ENCODE peak calls at places on chromosomes 5 and 9, in seven cellular contexts. One of them, this sample, is unnamed.
A peak's percentile ranks its signal among the peaks of the same experiment; 100 is the strongest.

GRCh38 chr5:10636363-10637142 is 72.7 kb downstream of the ANKRD33B start:
- DNase-seq in GM23338: no peak
- DNase-seq in adipocyte: no peak
- DNase-seq in Peyer's patch: no peak
- DNase-seq in neural progenitor cell: no peak
- DNase-seq in heart left ventricle: no peak
- DNase-seq in body of pancreas: no peak
- DNase-seq in this sample: no peak

GRCh38 chr9:7073679-7074078 is 315.9 kb downstream of the KDM4C start:
- DNase-seq in GM23338: no peak
- DNase-seq in adipocyte: no peak
- DNase-seq in Peyer's patch: no peak
- DNase-seq in neural progenitor cell: no peak
- DNase-seq in heart left ventricle: no peak
- DNase-seq in body of pancreas: no peak
- DNase-seq in this sample: no peak

GRCh38 chr9:137619240-137620090 is 660 bp downstream of the EHMT1 start:
- DNase-seq in GM23338: peak; percentile 51
- DNase-seq in adipocyte: peak; percentile 69
- DNase-seq in Peyer's patch: no peak
- DNase-seq in neural progenitor cell: peak; percentile 74
- DNase-seq in heart left ventricle: no peak
- DNase-seq in body of pancreas: peak; percentile 44
- DNase-seq in this sample: peak; percentile 61

GRCh38 chr9:88043647-88044046 is 69.3 kb upstream of the CDK20 start:
- DNase-seq in GM23338: no peak
- DNase-seq in adipocyte: no peak
- DNase-seq in Peyer's patch: no peak
- DNase-seq in neural progenitor cell: peak; percentile 25
- DNase-seq in heart left ventricle: no peak
- DNase-seq in body of pancreas: no peak
- DNase-seq in this sample: no peak

GRCh38 chr9:28270156-28270555 is 696.9 kb upstream of the C9orf72 start:
- DNase-seq in GM23338: no peak
- DNase-seq in adipocyte: no peak
- DNase-seq in Peyer's patch: no peak
- DNase-seq in neural progenitor cell: no peak
- DNase-seq in heart left ventricle: no peak
- DNase-seq in body of pancreas: no peak
- DNase-seq in this sample: no peak

GRCh38 chr5:18000744-18001143 is 366.5 kb downstream of the TAF11L14 start:
- DNase-seq in GM23338: no peak
- DNase-seq in adipocyte: no peak
- DNase-seq in Peyer's patch: no peak
- DNase-seq in neural progenitor cell: no peak
- DNase-seq in heart left ventricle: no peak
- DNase-seq in body of pancreas: no peak
- DNase-seq in this sample: no peak

GRCh38 chr5:149274964-149275363 is 3.3 kb downstream of the AFAP1L1 start:
- DNase-seq in GM23338: no peak
- DNase-seq in adipocyte: peak; percentile 36
- DNase-seq in Peyer's patch: no peak
- DNase-seq in neural progenitor cell: no peak
- DNase-seq in heart left ventricle: no peak
- DNase-seq in body of pancreas: no peak
- DNase-seq in this sample: no peak

GRCh38 chr9:21075484-21075883 is 2.3 kb downstream of the IFNB1 start:
- DNase-seq in GM23338: peak; percentile 32
- DNase-seq in adipocyte: no peak
- DNase-seq in Peyer's patch: no peak
- DNase-seq in neural progenitor cell: peak; percentile 36
- DNase-seq in heart left ventricle: no peak
- DNase-seq in body of pancreas: no peak
- DNase-seq in this sample: no peak

GRCh38 chr5:64497390-64497789 is 8.4 kb upstream of the RGS7BP start:
- DNase-seq in GM23338: peak; percentile 41
- DNase-seq in adipocyte: peak; percentile 5
- DNase-seq in Peyer's patch: no peak
- DNase-seq in neural progenitor cell: peak; percentile 41
- DNase-seq in heart left ventricle: no peak
- DNase-seq in body of pancreas: no peak
- DNase-seq in this sample: no peak

GRCh38 chr5:132883261-132883834 is 9.9 kb downstream of the LEAP2 start:
- DNase-seq in GM23338: peak; percentile 67
- DNase-seq in adipocyte: peak; percentile 84
- DNase-seq in Peyer's patch: peak; percentile 31
- DNase-seq in neural progenitor cell: peak; percentile 70
- DNase-seq in heart left ventricle: peak; percentile 61
- DNase-seq in body of pancreas: peak; percentile 71
- DNase-seq in this sample: peak; percentile 81

GRCh38 chr9:137449081-137449844 is 8.1 kb upstream of the ENTPD8 start:
- DNase-seq in GM23338: no peak
- DNase-seq in adipocyte: no peak
- DNase-seq in Peyer's patch: no peak
- DNase-seq in neural progenitor cell: no peak
- DNase-seq in heart left ventricle: no peak
- DNase-seq in body of pancreas: no peak
- DNase-seq in this sample: no peak

GRCh38 chr5:137778772-137779564 is 24.8 kb upstream of the HNRNPA0 start:
- DNase-seq in GM23338: peak; percentile 68
- DNase-seq in adipocyte: peak; percentile 77
- DNase-seq in Peyer's patch: no peak
- DNase-seq in neural progenitor cell: peak; percentile 62
- DNase-seq in heart left ventricle: no peak
- DNase-seq in body of pancreas: no peak
- DNase-seq in this sample: peak; percentile 69

GRCh38 chr9:16335788-16336580 is 534.5 kb downstream of the BNC2 start:
- DNase-seq in GM23338: no peak
- DNase-seq in adipocyte: peak; percentile 98
- DNase-seq in Peyer's patch: peak; percentile 23
- DNase-seq in neural progenitor cell: no peak
- DNase-seq in heart left ventricle: peak; percentile 29
- DNase-seq in body of pancreas: peak; percentile 23
- DNase-seq in this sample: no peak

GRCh38 chr9:36995927-36996471 is 38.1 kb downstream of the PAX5 start:
- DNase-seq in GM23338: peak; percentile 93
- DNase-seq in adipocyte: peak; percentile 30
- DNase-seq in Peyer's patch: peak; percentile 76
- DNase-seq in neural progenitor cell: peak; percentile 89
- DNase-seq in heart left ventricle: peak; percentile 20
- DNase-seq in body of pancreas: peak; percentile 80
- DNase-seq in this sample: peak; percentile 84

GRCh38 chr9:124834586-124834985 is 18.7 kb upstream of the WDR38 start:
- DNase-seq in GM23338: no peak
- DNase-seq in adipocyte: no peak
- DNase-seq in Peyer's patch: no peak
- DNase-seq in neural progenitor cell: no peak
- DNase-seq in heart left ventricle: no peak
- DNase-seq in body of pancreas: no peak
- DNase-seq in this sample: no peak

GRCh38 chr5:126780165-126780827 is 3.4 kb downstream of the LMNB1 start:
- DNase-seq in GM23338: peak; percentile 86
- DNase-seq in adipocyte: peak; percentile 88
- DNase-seq in Peyer's patch: peak; percentile 42
- DNase-seq in neural progenitor cell: peak; percentile 79
- DNase-seq in heart left ventricle: peak; percentile 10
- DNase-seq in body of pancreas: peak; percentile 55
- DNase-seq in this sample: peak; percentile 84

GRCh38 chr5:133326361-133326760 is 274.5 kb downstream of the HSPA4 start:
- DNase-seq in GM23338: no peak
- DNase-seq in adipocyte: no peak
- DNase-seq in Peyer's patch: no peak
- DNase-seq in neural progenitor cell: no peak
- DNase-seq in heart left ventricle: no peak
- DNase-seq in body of pancreas: no peak
- DNase-seq in this sample: no peak

DNA sequence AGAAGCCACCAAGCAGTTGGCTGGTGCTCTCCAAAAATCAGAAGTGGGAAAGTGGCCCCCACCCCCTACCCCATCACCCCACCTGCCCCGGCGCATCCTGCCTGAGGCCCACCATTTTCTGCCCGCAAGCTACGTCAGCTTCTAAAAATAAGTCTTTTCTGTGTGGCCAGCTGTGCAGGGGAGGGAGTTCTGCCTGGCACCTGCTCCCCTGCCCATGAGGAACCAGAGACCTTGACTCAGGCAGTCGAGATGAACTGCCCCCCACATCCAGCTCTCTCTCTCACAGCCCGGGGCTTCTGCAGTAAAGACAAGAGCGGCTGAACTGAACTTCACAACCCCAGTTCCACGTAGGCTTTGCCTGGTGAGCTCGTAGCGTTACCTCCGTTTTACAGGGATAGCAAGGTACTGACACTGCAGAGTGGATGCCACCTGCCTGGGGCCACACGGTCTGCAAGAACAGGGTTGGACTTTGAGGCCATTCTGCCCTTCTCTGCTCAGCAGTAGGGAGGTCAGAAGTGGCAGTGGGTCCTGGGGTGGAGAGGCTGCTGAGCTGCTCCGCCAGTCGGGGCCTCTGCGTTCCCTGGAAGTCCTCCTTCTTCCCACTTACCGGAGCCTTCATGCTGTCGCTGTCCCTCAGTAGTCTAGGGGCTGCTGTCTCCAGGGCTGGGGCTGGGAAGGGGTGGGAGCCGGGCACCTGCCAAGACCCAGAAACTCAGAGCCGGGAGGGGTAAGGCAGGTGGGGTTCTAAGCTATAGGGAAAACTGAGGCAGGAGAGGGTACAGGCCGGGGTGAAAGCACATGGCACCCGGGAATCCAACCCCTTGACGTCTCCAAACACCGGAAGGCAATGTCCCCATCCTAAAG is 808 bp downstream of the ST6GALNAC4 start:
- DNase-seq in GM23338: no peak
- DNase-seq in adipocyte: no peak
- DNase-seq in Peyer's patch: peak; percentile 86
- DNase-seq in neural progenitor cell: no peak
- DNase-seq in heart left ventricle: no peak
- DNase-seq in body of pancreas: peak; percentile 75
- DNase-seq in this sample: no peak
- H3K4me1 ChIP-seq in GM23338: peaks cover 8% of the 10 kb centered on the region
- H3K4me1 ChIP-seq in adipocyte: peaks cover 56% of the 10 kb centered on the region
- H3K4me1 ChIP-seq in Peyer's patch: peaks cover 54% of the 10 kb centered on the region
- H3K4me1 ChIP-seq in neural progenitor cell: no peaks in the 10 kb centered on the region
- H3K4me1 ChIP-seq in heart left ventricle: peaks cover 7% of the 10 kb centered on the region
- H3K4me1 ChIP-seq in body of pancreas: peaks cover 62% of the 10 kb centered on the region
- H3K4me1 ChIP-seq in this sample: peaks cover 11% of the 10 kb centered on the region

GRCh38 chr9:93188426-93189368 is 4.8 kb downstream of the WNK2 start:
- DNase-seq in GM23338: peak; percentile 56
- DNase-seq in adipocyte: no peak
- DNase-seq in Peyer's patch: no peak
- DNase-seq in neural progenitor cell: peak; percentile 38
- DNase-seq in heart left ventricle: no peak
- DNase-seq in body of pancreas: no peak
- DNase-seq in this sample: no peak
- H3K4me1 ChIP-seq in GM23338: peaks cover 23% of the 10 kb centered on the region
- H3K4me1 ChIP-seq in adipocyte: no peaks in the 10 kb centered on the region
- H3K4me1 ChIP-seq in Peyer's patch: peaks cover 19% of the 10 kb centered on the region
- H3K4me1 ChIP-seq in neural progenitor cell: peaks cover 12% of the 10 kb centered on the region
- H3K4me1 ChIP-seq in heart left ventricle: peaks cover 3% of the 10 kb centered on the region
- H3K4me1 ChIP-seq in body of pancreas: peaks cover 83% of the 10 kb centered on the region
- H3K4me1 ChIP-seq in this sample: peaks cover 28% of the 10 kb centered on the region

GRCh38 chr5:78505860-78506259 is 142.7 kb downstream of the LHFPL2 start:
- DNase-seq in GM23338: no peak
- DNase-seq in adipocyte: no peak
- DNase-seq in Peyer's patch: no peak
- DNase-seq in neural progenitor cell: no peak
- DNase-seq in heart left ventricle: no peak
- DNase-seq in body of pancreas: no peak
- DNase-seq in this sample: no peak

GRCh38 chr5:78508231-78508765 is 140.3 kb downstream of the LHFPL2 start:
- DNase-seq in GM23338: no peak
- DNase-seq in adipocyte: peak; percentile 65
- DNase-seq in Peyer's patch: no peak
- DNase-seq in neural progenitor cell: no peak
- DNase-seq in heart left ventricle: no peak
- DNase-seq in body of pancreas: no peak
- DNase-seq in this sample: peak; percentile 50

GRCh38 chr5:78504726-78505431 is 143.7 kb downstream of the LHFPL2 start:
- DNase-seq in GM23338: no peak
- DNase-seq in adipocyte: peak; percentile 95
- DNase-seq in Peyer's patch: peak; percentile 24
- DNase-seq in neural progenitor cell: no peak
- DNase-seq in heart left ventricle: peak; percentile 91
- DNase-seq in body of pancreas: peak; percentile 88
- DNase-seq in this sample: peak; percentile 45

GRCh38 chr5:78507531-78507930 is 141.0 kb downstream of the LHFPL2 start:
- DNase-seq in GM23338: no peak
- DNase-seq in adipocyte: no peak
- DNase-seq in Peyer's patch: no peak
- DNase-seq in neural progenitor cell: no peak
- DNase-seq in heart left ventricle: no peak
- DNase-seq in body of pancreas: no peak
- DNase-seq in this sample: no peak

DNA sequence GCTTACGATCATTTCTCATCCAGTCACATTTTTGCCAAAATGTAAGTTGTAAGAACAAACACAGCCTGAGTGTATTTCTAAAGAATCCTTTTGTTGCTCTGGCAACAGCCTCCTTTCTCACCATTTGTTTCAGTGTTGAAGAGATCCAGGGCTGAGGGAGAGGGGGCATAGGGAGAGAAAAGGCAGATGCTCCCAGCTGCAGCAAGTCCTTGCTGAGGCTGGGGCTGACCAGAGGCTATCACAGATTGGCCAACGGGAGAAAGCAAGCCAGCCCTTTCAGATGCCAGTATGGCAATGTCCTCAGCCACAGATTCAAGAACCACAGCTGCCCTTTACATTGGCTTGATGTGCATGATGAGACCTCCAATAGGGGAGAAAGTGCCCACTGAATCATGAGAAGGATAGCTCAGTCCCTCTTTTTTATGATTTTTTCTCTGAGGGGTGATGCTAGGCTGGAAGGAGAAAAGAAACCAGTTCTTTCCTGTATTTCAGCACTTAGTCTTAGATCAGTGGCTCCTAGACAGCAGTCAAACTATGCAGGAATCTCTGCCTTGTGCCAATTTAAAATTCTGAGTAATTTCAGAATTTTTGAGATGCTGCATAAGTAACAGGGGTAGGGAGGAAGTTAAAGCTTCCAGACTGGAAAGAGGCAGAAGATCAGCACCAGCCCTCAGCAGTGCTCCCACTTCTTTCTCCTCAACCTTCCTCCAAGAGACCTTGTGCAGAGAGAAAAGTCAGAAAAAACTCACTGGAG is 142.1 kb downstream of the LHFPL2 start:
- DNase-seq in GM23338: no peak
- DNase-seq in adipocyte: peak; percentile 58
- DNase-seq in Peyer's patch: no peak
- DNase-seq in neural progenitor cell: peak; percentile 25
- DNase-seq in heart left ventricle: no peak
- DNase-seq in body of pancreas: no peak
- DNase-seq in this sample: no peak
- H3K4me1 ChIP-seq in GM23338: peaks cover 34% of the 10 kb centered on the region
- H3K4me1 ChIP-seq in adipocyte: peaks cover 82% of the 10 kb centered on the region
- H3K4me1 ChIP-seq in Peyer's patch: peaks cover 20% of the 10 kb centered on the region
- H3K4me1 ChIP-seq in neural progenitor cell: peaks cover 36% of the 10 kb centered on the region
- H3K4me1 ChIP-seq in heart left ventricle: peaks cover 4% of the 10 kb centered on the region
- H3K4me1 ChIP-seq in body of pancreas: peaks cover 54% of the 10 kb centered on the region
- H3K4me1 ChIP-seq in this sample: peaks cover 93% of the 10 kb centered on the region

DNA sequence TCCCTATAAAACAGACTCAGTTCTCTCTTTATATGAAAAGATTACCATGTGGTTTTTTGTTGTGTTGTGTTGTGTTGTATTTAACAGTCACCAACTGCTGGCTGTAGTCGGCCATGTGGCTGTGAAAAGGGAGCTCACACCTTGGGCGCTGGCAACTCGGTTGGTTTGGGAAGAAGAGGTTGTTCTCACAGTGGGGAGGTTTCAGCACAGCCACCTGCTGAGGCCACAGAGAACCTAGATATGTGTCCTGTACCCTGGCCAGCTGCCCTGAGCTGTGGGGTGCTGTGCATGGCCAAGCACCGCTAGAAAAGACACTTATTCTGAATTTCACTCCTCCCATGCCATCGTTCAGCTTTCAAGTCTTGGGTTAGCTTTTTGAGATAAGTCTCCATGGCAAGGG is 58.8 kb downstream of the SYK start:
- DNase-seq in GM23338: no peak
- DNase-seq in adipocyte: no peak
- DNase-seq in Peyer's patch: no peak
- DNase-seq in neural progenitor cell: no peak
- DNase-seq in heart left ventricle: no peak
- DNase-seq in body of pancreas: no peak
- DNase-seq in this sample: no peak
- H3K4me1 ChIP-seq in GM23338: no peaks in the 10 kb centered on the region
- H3K4me1 ChIP-seq in adipocyte: no peaks in the 10 kb centered on the region
- H3K4me1 ChIP-seq in Peyer's patch: no peaks in the 10 kb centered on the region
- H3K4me1 ChIP-seq in neural progenitor cell: no peaks in the 10 kb centered on the region
- H3K4me1 ChIP-seq in heart left ventricle: no peaks in the 10 kb centered on the region
- H3K4me1 ChIP-seq in body of pancreas: no peaks in the 10 kb centered on the region
- H3K4me1 ChIP-seq in this sample: no peaks in the 10 kb centered on the region